ENCODE peak calls at places on chromosomes 7 and 10, in seven cellular contexts. P is RWPE1, N is neuronal stem cell, M is suprapubic skin, X is IMR-90, R is body of pancreas, U is GM23248. T is an unnamed sample.

GRCh38 chr7:65477326-65477725 is 103.7 kb downstream of the ZNF92 start:
- DNase-seq in U (peak; percentile 23), N (no peak), X (peak; percentile 5), R (peak; percentile 55), P (peak; percentile 25), M (no peak), T (no peak)

GRCh38 chr7:1434165-1434718 is 25.0 kb downstream of the MICALL2 start:
- DNase-seq in M (no peak), R (no peak), P (no peak), N (no peak), U (no peak), X (no peak), T (no peak)

GRCh38 chr10:98309366-98310355 is 41.7 kb upstream of the LOXL4 start:
- DNase-seq in N (peak; percentile 60), U (peak; percentile 90), M (peak; percentile 85), P (peak; percentile 86), X (peak; percentile 87), R (peak; percentile 69), T (no peak)

GRCh38 chr7:128735433-128735832 is 3.7 kb upstream of the CALU start:
- DNase-seq in R (no peak), N (no peak), P (no peak), M (no peak), X (no peak), U (no peak), T (no peak)

GRCh38 chr10:102812213-102812876 is 24.9 kb downstream of the CYP17A1 start:
- DNase-seq in X (no peak), R (no peak), U (no peak), N (no peak), P (no peak), M (no peak), T (no peak)

GRCh38 chr7:149606826-149607225 is 109.2 kb upstream of the ZNF746 start:
- DNase-seq in N (no peak), M (no peak), X (no peak), P (no peak), R (no peak), U (no peak), T (no peak)

GRCh38 chr7:24723178-24723530 is 34.1 kb downstream of the GSDME start:
- DNase-seq in M (no peak), U (no peak), R (no peak), P (no peak), X (no peak), N (no peak), T (no peak)

GRCh38 chr7:77855371-77856083 is 57.0 kb downstream of the PHTF2 start:
- DNase-seq in X (peak; percentile 13), R (peak; percentile 26), N (no peak), P (no peak), M (no peak), U (peak; percentile 19), T (no peak)

GRCh38 chr10:74585231-74586087 is 240.9 kb upstream of the KAT6B start:
- DNase-seq in R (no peak), P (no peak), M (no peak), N (no peak), X (peak; percentile 0), U (peak; percentile 29), T (no peak)

GRCh38 chr10:61021926-61022325 is 77.9 kb upstream of the RHOBTB1 start:
- DNase-seq in M (no peak), U (no peak), R (no peak), N (no peak), P (no peak), X (no peak), T (no peak)

GRCh38 chr7:108863221-108863848 is 293.7 kb downstream of the DNAJB9 start:
- DNase-seq in X (no peak), U (no peak), P (no peak), N (no peak), R (no peak), M (no peak), T (no peak)

GRCh38 chr7:66353547-66353946 is 148.4 kb downstream of the TPST1 start:
- DNase-seq in N (no peak), M (no peak), P (peak; percentile 54), U (peak; percentile 56), X (peak; percentile 58), R (no peak), T (no peak)

GRCh38 chr7:2417981-2418481 is 14.6 kb downstream of the CHST12 start:
- DNase-seq in R (no peak), M (no peak), X (peak; percentile 36), U (peak; percentile 96), P (no peak), N (no peak), T (no peak)

GRCh38 chr7:101553771-101554445 is 75.2 kb downstream of the MYL10 start:
- DNase-seq in P (no peak), R (no peak), N (no peak), U (no peak), X (no peak), M (peak; percentile 67), T (peak; percentile 68)

GRCh38 chr7:117673839-117674238 is 194.0 kb downstream of the CFTR start:
- DNase-seq in X (peak; percentile 67), U (peak; percentile 53), M (no peak), N (no peak), P (no peak), R (no peak), T (no peak)

GRCh38 chr7:151719895-151720238 is 157.0 kb downstream of the PRKAG2 start:
- DNase-seq in R (no peak), P (no peak), U (no peak), N (no peak), X (no peak), M (no peak), T (no peak)

GRCh38 chr10:78938695-78939672 is 129.8 kb upstream of the ZMIZ1 start:
- DNase-seq in X (no peak), N (no peak), P (no peak), M (no peak), R (no peak), U (no peak), T (no peak)

GRCh38 chr10:59896186-59896585 is 10.2 kb downstream of the CCDC6 start:
- DNase-seq in M (no peak), N (no peak), P (no peak), U (no peak), R (no peak), X (no peak), T (no peak)

GRCh38 chr10:31754803-31755624 is 173.6 kb downstream of the ARHGAP12 start:
- DNase-seq in P (no peak), X (no peak), M (no peak), R (peak; percentile 67), U (peak; percentile 83), N (no peak), T (no peak)

GRCh38 chr7:131122394-131122793 is 205.3 kb upstream of the MKLN1 start:
- DNase-seq in P (no peak), R (no peak), X (no peak), M (no peak), U (no peak), N (no peak), T (no peak)

GRCh38 chr7:43756368-43757072 is 2.0 kb upstream of the BLVRA start:
- DNase-seq in N (no peak), X (peak; percentile 85), P (no peak), R (no peak), M (no peak), U (peak; percentile 85), T (no peak)

GRCh38 chr7:36175872-36176271 is 22.8 kb downstream of the EEPD1 start:
- DNase-seq in R (no peak), N (no peak), X (no peak), U (no peak), P (no peak), M (no peak), T (no peak)
- H3K27ac ChIP-seq in R (no peak overlapping the region), N (no peak overlapping the region), X (no peak overlapping the region), U (no peak overlapping the region), P (no peak overlapping the region), M (peak overlapping the region; percentile 2), T (peak overlapping the region; percentile 68)

GRCh38 chr10:112981553-112981952 is 31.5 kb downstream of the TCF7L2 start:
- DNase-seq in U (no peak), M (no peak), P (no peak), R (no peak), X (no peak), N (no peak), T (no peak)
- H3K27ac ChIP-seq in U (no peak overlapping the region), M (no peak overlapping the region), P (no peak overlapping the region), R (no peak overlapping the region), X (no peak overlapping the region), N (no peak overlapping the region), T (no peak overlapping the region)

GRCh38 chr7:106063039-106063438 is 49.1 kb downstream of the SYPL1 start:
- DNase-seq in N (no peak), X (no peak), M (no peak), P (no peak), R (no peak), U (no peak), T (no peak)
- H3K27ac ChIP-seq in N (no peak overlapping the region), X (no peak overlapping the region), M (no peak overlapping the region), P (peak overlapping the region; percentile 95), R (no peak overlapping the region), U (no peak overlapping the region), T (no peak overlapping the region)

GRCh38 chr7:41334071-41334862 is 368.6 kb downstream of the INHBA start:
- DNase-seq in M (no peak), N (no peak), U (no peak), X (no peak), P (no peak), R (no peak), T (no peak)
- H3K27ac ChIP-seq in M (no peak overlapping the region), N (no peak overlapping the region), U (no peak overlapping the region), X (no peak overlapping the region), P (no peak overlapping the region), R (no peak overlapping the region), T (no peak overlapping the region)

GRCh38 chr10:3848768-3849643 is 64.0 kb upstream of the KLF6 start:
- DNase-seq in X (peak; percentile 86), R (no peak), P (peak; percentile 63), U (peak; percentile 94), M (no peak), N (no peak), T (no peak)
- H3K27ac ChIP-seq in X (no peak overlapping the region), R (no peak overlapping the region), P (no peak overlapping the region), U (peak overlapping the region; percentile 90), M (peak overlapping the region; percentile 25), N (no peak overlapping the region), T (peak overlapping the region; percentile 14)

GRCh38 chr10:90642136-90642535 is 215.7 kb downstream of the HTR7 start:
- DNase-seq in M (no peak), P (no peak), N (no peak), R (no peak), X (peak; percentile 46), U (no peak), T (no peak)
- H3K27ac ChIP-seq in M (no peak overlapping the region), P (no peak overlapping the region), N (no peak overlapping the region), R (no peak overlapping the region), X (no peak overlapping the region), U (no peak overlapping the region), T (peak overlapping the region; percentile 65)

T was measured in coronary artery.